ENCODE peak calls at places on chromosomes 13 and 19, in five cellular contexts. H, T, D, O and A are unnamed samples.

GRCh38 chr13:37657134-37657533 is 58.6 kb upstream of the POSTN start:
- DNase-seq in H (no peak), D (no peak), O (no peak), T (no peak), A (no peak)

GRCh38 chr19:20513179-20513934 is 52.2 kb downstream of the ZNF737 start:
- DNase-seq in T (no peak), H (no peak), D (no peak), O (no peak), A (no peak)

GRCh38 chr13:79281335-79281734 is 124.7 kb downstream of the RBM26 start:
- DNase-seq in O (no peak), T (no peak), D (no peak), H (no peak), A (no peak)

GRCh38 chr19:37966211-37967072 is 59.4 kb downstream of the SIPA1L3 start:
- DNase-seq in O (no peak), D (no peak), H (peak), T (no peak), A (no peak)

GRCh38 chr19:39390759-39391592 is at the start of the genes MED29 and PAF1:
- DNase-seq in D (peak), O (peak), H (peak), T (peak), A (peak)

GRCh38 chr13:51136276-51136980 is 25.4 kb upstream of the C13orf42 start:
- DNase-seq in D (no peak), O (no peak), H (no peak), T (no peak), A (no peak)

GRCh38 chr13:40530961-40531360 is 135.5 kb downstream of the FOXO1 start:
- DNase-seq in O (no peak), H (no peak), D (no peak), T (no peak), A (no peak)

GRCh38 chr19:42330521-42330835 is 5.0 kb downstream of the MEGF8 start:
- DNase-seq in O (no peak), H (no peak), T (no peak), D (no peak), A (no peak)

GRCh38 chr13:76917096-76917495 is 30.9 kb upstream of the KCTD12 start:
- DNase-seq in O (no peak), H (no peak), T (no peak), D (no peak), A (no peak)

GRCh38 chr13:37919329-37919880 is 49.8 kb upstream of the TRPC4 start:
- DNase-seq in O (no peak), D (no peak), T (no peak), H (no peak), A (no peak)

GRCh38 chr19:10625003-10625761 is at the start of gene SLC44A2:
- DNase-seq in T (peak), H (no peak), D (peak), O (no peak), A (no peak)

GRCh38 chr13:46866150-46866549 is 30.7 kb downstream of the HTR2A start:
- DNase-seq in D (no peak), H (peak), T (no peak), O (no peak), A (no peak)

GRCh38 chr13:112510002-112510780 is 77.8 kb downstream of the TUBGCP3 start:
- DNase-seq in D (no peak), O (no peak), T (peak), H (no peak), A (no peak)